ENCODE peak calls at places on chromosomes 11 and 22, in seven cellular contexts. V is heart left ventricle, L is uterus, Y is adrenal gland, A is GM12878, D is Peyer's patch, X is A549. O is an unnamed sample. For H3K4me1, the result is how much of the 10 kb centered on the place peaks cover.

GRCh38 chr11:1231396-1232327 is 8.8 kb downstream of the MUC5B start:
- DNase-seq in V (no peak), L (no peak), Y (no peak), A (no peak), D (no peak), X (no peak), O (peak)

GRCh38 chr22:16717699-16718558 is 107.3 kb downstream of the XKR3 start:
- DNase-seq in V (no peak), L (no peak), Y (no peak), A (no peak), D (no peak), X (no peak), O (peak)

GRCh38 chr11:134654161-134654915 is 242.3 kb upstream of the B3GAT1 start:
- DNase-seq in V (peak), L (no peak), Y (no peak), A (no peak), D (peak), X (no peak), O (no peak)

GRCh38 chr11:60280412-60280811 is at the start of gene MS4A4A:
- DNase-seq in V (peak), L (no peak), Y (peak), A (no peak), D (peak), X (no peak), O (no peak)

GRCh38 chr11:108122166-108122628 is 830 bp downstream of the ACAT1 start:
- DNase-seq in V (no peak), L (no peak), Y (peak), A (no peak), D (no peak), X (no peak), O (no peak)

GRCh38 chr11:93005239-93005638 is 35.8 kb downstream of the MTNR1B start:
- DNase-seq in V (no peak), L (no peak), Y (no peak), A (no peak), D (no peak), X (no peak), O (no peak)

GRCh38 chr11:104094576-104094975 is 58.1 kb downstream of the DDI1 start:
- DNase-seq in V (no peak), L (no peak), Y (no peak), A (no peak), D (no peak), X (no peak), O (no peak)

GRCh38 chr11:75150079-75150478 is 828 bp upstream of the SLCO2B1 start:
- DNase-seq in V (no peak), L (no peak), Y (no peak), A (no peak), D (no peak), X (no peak), O (no peak)

GRCh38 chr22:50585238-50585637 is 2.6 kb upstream of the CHKB start:
- DNase-seq in V (no peak), L (no peak), Y (no peak), A (no peak), D (no peak), X (no peak), O (peak)

GRCh38 chr22:37801946-37802309 is 5.8 kb upstream of the GCAT start:
- DNase-seq in V (no peak), L (no peak), Y (no peak), A (no peak), D (no peak), X (no peak), O (no peak)

GRCh38 chr11:534592-535518 is 521 bp downstream of the HRAS start:
- DNase-seq in V (no peak), L (peak), Y (no peak), A (no peak), D (peak), X (peak), O (peak)

GRCh38 chr22:27740192-27740748 is 61.3 kb downstream of the MN1 start:
- DNase-seq in V (no peak), L (no peak), Y (no peak), A (no peak), D (no peak), X (no peak), O (no peak)

GRCh38 chr22:22167791-22168189 is 76.8 kb upstream of the VPREB1 start:
- DNase-seq in V (no peak), L (no peak), Y (no peak), A (peak), D (peak), X (no peak), O (peak)

GRCh38 chr11:27423125-27423524 is 49.5 kb downstream of the LGR4 start:
- DNase-seq in V (no peak), L (peak), Y (peak), A (no peak), D (peak), X (no peak), O (no peak)

GRCh38 chr11:44861829-44862545 is 88.7 kb downstream of the TP53I11 start:
- DNase-seq in V (peak), L (peak), Y (peak), A (peak), D (peak), X (peak), O (peak)

GRCh38 chr11:27153136-27153535 is 112.5 kb downstream of the BBOX1 start:
- DNase-seq in V (no peak), L (no peak), Y (no peak), A (no peak), D (no peak), X (no peak), O (no peak)

GRCh38 chr11:59416613-59417012 is 9.6 kb downstream of the OR5A2 start:
- DNase-seq in V (no peak), L (no peak), Y (no peak), A (no peak), D (no peak), X (no peak), O (no peak)

GRCh38 chr22:17999851-18000250 is 24.5 kb downstream of the MICAL3 start:
- DNase-seq in V (no peak), L (no peak), Y (no peak), A (no peak), D (no peak), X (no peak), O (no peak)

GRCh38 chr22:46547883-46548244 is 10.4 kb upstream of the CELSR1 start:
- DNase-seq in V (peak), L (peak), Y (peak), A (no peak), D (peak), X (no peak), O (peak)

GRCh38 chr22:48434156-48434867 is 1393.4 kb downstream of the BRD1 start:
- DNase-seq in V (no peak), L (no peak), Y (no peak), A (no peak), D (no peak), X (no peak), O (peak)

GRCh38 chr11:84408946-84409411 is 1122.8 kb upstream of the CCDC90B start:
- DNase-seq in V (no peak), L (no peak), Y (no peak), A (no peak), D (no peak), X (no peak), O (no peak)

GRCh38 chr22:28474248-28474647 is 205.4 kb downstream of the TTC28 start:
- DNase-seq in V (no peak), L (no peak), Y (no peak), A (no peak), D (no peak), X (no peak), O (no peak)

GRCh38 chr11:122022646-122023045 is 93.4 kb downstream of the BLID start:
- DNase-seq in V (no peak), L (no peak), Y (no peak), A (no peak), D (no peak), X (no peak), O (no peak)

GRCh38 chr11:130145328-130145812 is 14.2 kb upstream of the ST14 start:
- DNase-seq in V (no peak), L (no peak), Y (peak), A (no peak), D (no peak), X (no peak), O (no peak)

GRCh38 chr11:96084610-96085348 is 160.9 kb upstream of the MTMR2 start:
- DNase-seq in V (no peak), L (no peak), Y (no peak), A (no peak), D (no peak), X (no peak), O (no peak)

GRCh38 chr22:44671742-44672141 is 30.3 kb upstream of the PRR5 start:
- DNase-seq in V (no peak), L (no peak), Y (no peak), A (no peak), D (no peak), X (no peak), O (no peak)

GRCh38 chr22:44685384-44686056 is 16.5 kb upstream of the PRR5 start:
- DNase-seq in V (no peak), L (peak), Y (peak), A (peak), D (peak), X (peak), O (peak)

GRCh38 chr11:26964335-26964734 is 29.6 kb upstream of the FIBIN start:
- DNase-seq in V (no peak), L (no peak), Y (no peak), A (no peak), D (no peak), X (no peak), O (no peak)

GRCh38 chr22:23604939-23605712 is 25.0 kb upstream of the IGLL1 start:
- DNase-seq in V (no peak), L (no peak), Y (no peak), A (no peak), D (no peak), X (no peak), O (no peak)

GRCh38 chr11:69004411-69005182 is 8.4 kb downstream of the MRGPRF start:
- DNase-seq in V (no peak), L (no peak), Y (no peak), A (no peak), D (peak), X (no peak), O (peak)

GRCh38 chr11:69006816-69007215 is 6.2 kb downstream of the MRGPRF start:
- DNase-seq in V (no peak), L (no peak), Y (no peak), A (no peak), D (no peak), X (no peak), O (no peak)

GRCh38 chr11:69003866-69004311 is 9.2 kb downstream of the MRGPRF start:
- DNase-seq in V (no peak), L (no peak), Y (no peak), A (no peak), D (peak), X (no peak), O (peak)

GRCh38 chr11:69005631-69006368 is 7.2 kb downstream of the MRGPRF start:
- DNase-seq in V (no peak), L (no peak), Y (no peak), A (no peak), D (peak), X (no peak), O (peak)

GRCh38 chr11:69005183-69005630 is 7.8 kb downstream of the MRGPRF start:
- DNase-seq in V (no peak), L (no peak), Y (no peak), A (no peak), D (peak), X (no peak), O (peak)
- H3K4me1 ChIP-seq in V (under half), L (under half), Y (under half), A (under half), D (half or more), X (under half), O (half or more)

GRCh38 chr11:20003357-20003756 is 156.9 kb downstream of the DBX1 start:
- DNase-seq in V (no peak), L (no peak), Y (no peak), A (no peak), D (peak), X (no peak), O (no peak)

GRCh38 chr11:20000022-20000392 is 160.3 kb downstream of the DBX1 start:
- DNase-seq in V (no peak), L (no peak), Y (no peak), A (no peak), D (no peak), X (no peak), O (no peak)

GRCh38 chr11:19996591-19996990 is 163.7 kb downstream of the DBX1 start:
- DNase-seq in V (no peak), L (no peak), Y (no peak), A (no peak), D (no peak), X (no peak), O (no peak)

GRCh38 chr11:20002312-20003216 is 157.7 kb downstream of the DBX1 start:
- DNase-seq in V (no peak), L (no peak), Y (no peak), A (no peak), D (peak), X (no peak), O (no peak)

DNA sequence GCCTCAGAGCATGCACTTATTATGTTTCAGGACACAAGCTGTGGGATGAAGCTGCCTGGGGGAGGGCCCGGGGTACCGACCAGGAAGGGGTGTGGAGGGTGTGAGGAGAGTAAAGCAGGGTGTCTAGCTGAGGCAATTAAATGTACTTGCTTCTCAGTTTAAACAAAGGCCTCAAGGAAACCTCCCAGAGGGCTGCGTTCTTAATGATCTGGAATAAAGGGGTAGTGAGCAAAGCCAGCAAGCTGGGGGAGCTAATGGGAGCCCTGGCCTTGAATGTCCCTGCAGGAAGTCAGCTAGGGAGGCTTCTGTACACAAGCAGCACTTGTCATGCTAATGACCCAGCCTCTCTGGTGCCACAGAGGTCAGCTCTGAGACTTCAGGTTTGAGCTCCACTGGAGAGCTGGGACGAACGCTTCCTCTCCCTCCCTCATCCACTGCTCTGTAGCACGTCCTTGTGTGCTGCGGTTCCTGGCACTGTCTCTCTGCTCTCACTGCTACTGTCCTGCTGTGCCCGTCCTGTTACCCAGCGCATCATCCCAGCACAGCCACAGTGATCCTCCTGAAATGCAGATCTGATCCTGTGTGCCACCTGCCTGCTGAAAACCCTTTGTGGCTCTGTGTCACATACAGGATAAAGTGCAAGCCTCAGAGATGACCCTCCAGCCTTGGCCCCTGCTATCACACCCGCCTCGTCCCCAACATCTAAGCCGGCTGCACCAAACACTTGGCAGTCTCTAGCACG is 159.7 kb downstream of the DBX1 start:
- DNase-seq in V (peak), L (no peak), Y (no peak), A (no peak), D (peak), X (no peak), O (no peak)
- TF ChIP-seq POLR2A in V (no peak), L (no peak), Y (no peak), A (no peak), D (no peak), X (no peak), O (no peak)

GRCh38 chr11:20032577-20033265 is 127.6 kb downstream of the DBX1 start:
- DNase-seq in V (no peak), L (no peak), Y (no peak), A (no peak), D (no peak), X (no peak), O (no peak)

GRCh38 chr11:20030472-20030871 is 129.8 kb downstream of the DBX1 start:
- DNase-seq in V (no peak), L (no peak), Y (no peak), A (no peak), D (no peak), X (no peak), O (no peak)

GRCh38 chr11:20029193-20029592 is 131.1 kb downstream of the DBX1 start:
- DNase-seq in V (no peak), L (no peak), Y (no peak), A (no peak), D (no peak), X (no peak), O (no peak)

GRCh38 chr11:20032127-20032526 is 128.1 kb downstream of the DBX1 start:
- DNase-seq in V (no peak), L (no peak), Y (no peak), A (no peak), D (no peak), X (no peak), O (no peak)

GRCh38 chr11:20031155-20032001 is 128.9 kb downstream of the DBX1 start:
- DNase-seq in V (no peak), L (no peak), Y (no peak), A (no peak), D (no peak), X (no peak), O (no peak)
- H3K4me1 ChIP-seq in V (under half), L (under half), Y (under half), A (under half), D (under half), X (half or more), O (under half)

DNA sequence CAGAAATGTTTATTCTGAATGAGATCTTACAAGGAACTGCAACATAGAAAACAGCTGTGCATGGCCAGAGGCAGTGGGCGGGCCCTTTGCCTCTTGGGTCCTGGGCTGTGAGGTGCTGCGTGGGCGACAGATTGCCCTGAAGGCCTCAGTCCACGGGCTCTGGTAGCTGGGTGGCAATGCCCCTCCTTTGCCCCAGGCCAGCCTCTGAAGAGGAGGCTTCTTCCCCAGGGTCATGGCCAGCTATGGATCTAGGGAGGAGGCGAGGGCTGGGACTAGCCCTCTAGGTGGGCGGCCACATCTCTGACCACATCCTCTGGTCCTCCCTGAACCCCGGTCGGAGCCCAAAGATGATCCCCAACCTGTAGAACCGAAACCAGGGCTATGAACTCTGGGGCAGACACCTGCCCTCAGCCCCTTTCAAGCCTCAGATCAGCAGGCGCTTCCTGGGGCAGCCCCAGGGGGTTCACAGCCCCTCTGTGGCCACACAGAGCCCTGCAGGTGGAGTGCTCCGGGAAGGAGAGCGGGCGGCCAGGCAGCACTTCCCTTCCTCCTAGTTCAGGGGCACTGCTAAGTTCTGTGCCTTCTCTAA is 6.6 kb upstream of the CDC42BPG start:
- DNase-seq in V (no peak), L (no peak), Y (no peak), A (peak), D (peak), X (no peak), O (peak)
- TF ChIP-seq POLR2A in V (no peak), L (no peak), Y (no peak), A (peak), D (no peak), X (no peak), O (no peak)

GRCh38 chr11:65502852-65503603 is 4.2 kb downstream of the MALAT1 start:
- DNase-seq in V (no peak), L (no peak), Y (no peak), A (no peak), D (peak), X (no peak), O (no peak)

GRCh38 chr11:65502274-65502851 is 3.5 kb downstream of the MALAT1 start:
- DNase-seq in V (no peak), L (no peak), Y (no peak), A (no peak), D (peak), X (no peak), O (no peak)

GRCh38 chr11:65501005-65501529 is 2.2 kb downstream of the MALAT1 start:
- DNase-seq in V (no peak), L (no peak), Y (no peak), A (no peak), D (no peak), X (no peak), O (no peak)

GRCh38 chr11:65500262-65501004 is 1.6 kb downstream of the MALAT1 start:
- DNase-seq in V (no peak), L (no peak), Y (peak), A (no peak), D (peak), X (no peak), O (no peak)

GRCh38 chr11:65501530-65502273 is 2.9 kb downstream of the MALAT1 start:
- DNase-seq in V (no peak), L (no peak), Y (no peak), A (no peak), D (peak), X (no peak), O (no peak)
- H3K4me1 ChIP-seq in V (under half), L (under half), Y (under half), A (under half), D (under half), X (under half), O (half or more)

DNA sequence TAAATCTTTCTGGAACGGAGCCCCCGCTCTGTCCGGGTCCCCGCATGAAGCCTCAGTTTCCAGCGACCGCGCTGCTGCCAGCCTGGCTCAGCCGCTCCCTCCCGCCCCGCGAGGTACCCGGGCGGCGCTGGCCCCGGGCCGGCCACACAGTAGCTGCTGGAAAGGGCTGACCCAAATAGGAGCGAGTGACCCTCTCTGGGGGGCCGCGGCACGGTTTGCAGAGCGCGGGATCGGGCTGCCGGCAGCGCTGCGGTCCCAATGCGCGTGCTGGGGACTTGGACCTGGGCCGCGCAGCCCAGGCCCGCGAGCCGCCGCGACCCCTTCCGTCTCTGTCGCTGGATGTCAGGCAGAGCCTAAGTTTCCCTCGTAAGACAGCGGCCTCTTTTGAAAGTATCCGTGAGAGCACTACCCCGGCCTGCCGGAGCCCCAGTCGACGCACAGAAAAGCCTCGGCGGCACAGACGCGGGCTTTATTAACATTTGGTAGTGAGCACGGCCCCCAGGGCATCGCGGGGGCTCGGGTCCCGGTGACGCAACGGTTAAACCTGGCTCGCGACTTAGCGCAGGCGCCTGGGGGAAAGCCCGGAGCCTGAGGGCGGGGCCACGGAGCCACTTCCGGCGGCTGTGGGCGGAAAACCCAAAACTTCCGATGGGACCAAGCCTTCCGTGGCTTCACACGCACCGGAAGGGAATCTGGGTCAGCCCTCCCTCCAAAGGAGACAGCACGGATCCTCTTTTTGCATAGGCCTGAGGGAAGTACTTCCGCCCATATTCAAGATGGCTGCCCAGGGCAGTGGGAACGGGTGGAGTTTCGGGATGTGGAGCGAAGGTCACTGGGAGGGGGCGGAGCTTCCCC is 14.9 kb downstream of the BAD start:
- DNase-seq in V (peak), L (peak), Y (peak), A (peak), D (peak), X (peak), O (peak)
- TF ChIP-seq POLR2A in V (no peak), L (peak), Y (peak), A (peak), D (no peak), X (peak), O (no peak)

O was measured in spleen.